ENCODE peak calls at places on chromosomes 16 and 17, in four cellular contexts. R is tibial nerve, H is body of pancreas, V is GM12865. S is an unnamed sample.

GRCh38 chr17:37821025-37821713 is 76.3 kb upstream of the HNF1B start:
- DNase-seq in H (no peak), V (no peak), R (no peak), S (peak; percentile 60)

GRCh38 chr17:78383725-78384471 is 5.4 kb downstream of the PGS1 start:
- DNase-seq in R (peak; percentile 70), H (peak; percentile 85), V (peak; percentile 95), S (peak; percentile 98)

GRCh38 chr17:66200685-66201092 is 8.8 kb upstream of the CEP112 start:
- DNase-seq in H (peak; percentile 83), V (peak; percentile 70), R (peak; percentile 55), S (peak; percentile 79)

GRCh38 chr16:14579266-14579665 is 50.8 kb downstream of the PARN start:
- DNase-seq in V (no peak), H (no peak), R (no peak), S (no peak)

GRCh38 chr17:8630802-8631553 is 453 bp upstream of the MYH10 start:
- DNase-seq in V (peak; percentile 99), H (peak; percentile 99), R (peak; percentile 92), S (peak; percentile 100)

GRCh38 chr17:3865166-3865565 is 19.1 kb upstream of the NCBP3 start:
- DNase-seq in V (no peak), R (no peak), H (peak; percentile 43), S (no peak)

GRCh38 chr16:50683689-50684374 is 2.7 kb upstream of the SNX20 start:
- DNase-seq in R (no peak), H (peak; percentile 44), V (peak; percentile 92), S (no peak)

GRCh38 chr17:41510251-41511065 is 5.0 kb upstream of the KRT13 start:
- DNase-seq in R (no peak), V (no peak), H (no peak), S (peak; percentile 56)

GRCh38 chr16:53112015-53112414 is 57.2 kb downstream of the CHD9 start:
- DNase-seq in H (no peak), R (no peak), V (no peak), S (no peak)

GRCh38 chr17:69961488-69962145 is 113.4 kb upstream of the KCNJ16 start:
- DNase-seq in R (no peak), H (peak; percentile 4), V (no peak), S (peak; percentile 3)

GRCh38 chr16:66277311-66278070 is 89.0 kb upstream of the CDH5 start:
- DNase-seq in V (no peak), R (no peak), H (no peak), S (peak; percentile 38)

GRCh38 chr17:7745748-7746470 is 28.4 kb downstream of the DNAH2 start:
- DNase-seq in H (peak; percentile 15), V (no peak), R (peak; percentile 10), S (peak; percentile 69)

GRCh38 chr17:57440522-57441269 is 184.4 kb downstream of the MSI2 start:
- DNase-seq in H (peak; percentile 69), V (peak; percentile 40), R (peak; percentile 63), S (peak; percentile 86)

GRCh38 chr16:1401061-1401757 is 13.3 kb downstream of the UNKL start:
- DNase-seq in V (no peak), R (no peak), H (no peak), S (no peak)

GRCh38 chr17:77214743-77215142 is 74.0 kb downstream of the SEC14L1 start:
- DNase-seq in V (peak; percentile 37), H (peak; percentile 32), R (no peak), S (peak; percentile 41)

GRCh38 chr16:57976331-57976796 is 5.4 kb upstream of the CNGB1 start:
- DNase-seq in R (no peak), V (no peak), H (no peak), S (peak; percentile 54)

GRCh38 chr17:40551091-40551873 is 14.0 kb downstream of the CCR7 start:
- DNase-seq in R (peak; percentile 89), H (peak; percentile 69), V (no peak), S (peak; percentile 78)

GRCh38 chr16:11401161-11402050 is 56.1 kb downstream of the RMI2 start:
- DNase-seq in H (peak; percentile 93), V (no peak), R (no peak), S (no peak)

GRCh38 chr16:53121666-53122065 is 66.9 kb downstream of the CHD9 start:
- DNase-seq in H (no peak), V (no peak), R (peak; percentile 20), S (no peak)

GRCh38 chr16:58377932-58378331 is 14.3 kb upstream of the GINS3 start:
- DNase-seq in V (no peak), R (no peak), H (no peak), S (no peak)

GRCh38 chr16:6280055-6280454 is 1052.6 kb upstream of the RBFOX1 start:
- DNase-seq in H (no peak), V (no peak), R (no peak), S (no peak)

GRCh38 chr16:48462146-48462740 is 77.0 kb upstream of the SIAH1 start:
- DNase-seq in V (no peak), H (no peak), R (no peak), S (peak; percentile 97)

GRCh38 chr16:48445782-48446533 is 60.7 kb upstream of the SIAH1 start:
- DNase-seq in H (no peak), R (no peak), V (no peak), S (no peak)

GRCh38 chr17:62017912-62018311 is 47.2 kb downstream of the MED13 start:
- DNase-seq in R (no peak), H (no peak), V (no peak), S (peak; percentile 2)

GRCh38 chr17:7440113-7440822 is 956 bp downstream of the FGF11 start:
- DNase-seq in R (no peak), V (peak; percentile 58), H (peak; percentile 73), S (peak; percentile 49)

GRCh38 chr16:49491111-49491670 is 117.6 kb downstream of the C16orf78 start:
- DNase-seq in R (no peak), V (no peak), H (no peak), S (no peak)

GRCh38 chr17:29018788-29019474 is 13.1 kb upstream of the SEZ6 start:
- DNase-seq in H (no peak), V (no peak), R (no peak), S (no peak)
- TF ChIP-seq CTCF in H (no peak), V (no peak), R (no peak), S (no peak)

DNA sequence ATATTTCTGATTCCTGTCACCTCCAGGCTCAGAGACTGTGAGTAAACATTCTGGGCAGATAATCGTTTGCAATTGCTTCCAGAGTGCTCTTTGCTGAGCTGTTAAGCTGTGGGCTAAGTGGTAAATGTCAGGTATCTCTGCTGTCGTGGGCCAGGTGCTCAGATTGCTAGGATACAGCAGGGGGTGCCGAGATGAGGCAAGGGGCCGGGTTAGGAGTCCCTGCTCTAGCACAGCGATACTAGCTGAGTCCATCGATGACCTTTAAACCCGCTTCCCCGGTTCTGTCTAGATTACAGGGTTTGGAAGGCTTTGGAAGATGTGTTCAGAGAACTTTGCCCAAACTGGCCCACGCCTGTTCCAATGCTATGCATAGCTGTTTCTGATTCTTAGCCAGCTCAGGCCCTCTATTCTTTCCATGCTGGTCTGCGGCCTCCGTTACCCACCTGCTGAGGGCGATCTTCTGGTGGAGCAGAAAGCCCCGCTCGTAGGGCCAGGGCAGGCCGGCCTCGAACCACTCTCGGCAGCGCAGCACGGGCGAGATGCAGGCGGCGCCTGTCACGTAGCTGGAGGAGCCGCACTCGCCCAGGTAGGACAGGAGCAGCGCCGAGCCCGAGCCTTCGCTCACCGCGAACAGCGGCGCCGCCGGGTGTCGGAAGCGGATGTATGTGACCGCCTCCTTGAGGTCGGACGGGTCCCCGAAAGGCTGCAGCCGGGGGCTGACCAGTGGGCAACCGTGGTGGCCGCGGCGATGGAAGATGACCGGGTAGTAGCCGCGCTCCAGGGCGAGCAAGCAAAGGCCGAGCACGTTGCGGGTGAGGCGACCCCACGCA is 979 bp downstream of the ABHD15 start:
- DNase-seq in H (peak; percentile 61), V (peak; percentile 83), R (no peak), S (peak; percentile 49)
- TF ChIP-seq CTCF in H (no peak), V (no peak), R (no peak), S (no peak)

GRCh38 chr17:29572691-29573557 is 4.4 kb downstream of the TP53I13 start:
- DNase-seq in H (peak; percentile 55), V (peak; percentile 82), R (peak; percentile 44), S (no peak)
- TF ChIP-seq CTCF in H (peak; percentile 65), V (peak; percentile 79), R (peak; percentile 75), S (peak; percentile 42)

GRCh38 chr17:16468428-16468992 is 23.5 kb downstream of the LRRC75A start:
- DNase-seq in H (no peak), R (no peak), V (no peak), S (no peak)

GRCh38 chr17:16467886-16468285 is 24.1 kb downstream of the LRRC75A start:
- DNase-seq in H (no peak), R (no peak), V (no peak), S (no peak)

GRCh38 chr17:16473286-16474011 is 18.5 kb downstream of the LRRC75A start:
- DNase-seq in V (no peak), H (no peak), R (no peak), S (no peak)

GRCh38 chr17:16472539-16472938 is 19.5 kb downstream of the LRRC75A start:
- DNase-seq in H (no peak), R (no peak), V (no peak), S (no peak)

GRCh38 chr17:16470302-16470701 is 21.7 kb downstream of the LRRC75A start:
- DNase-seq in R (no peak), V (no peak), H (peak; percentile 53), S (no peak)
- TF ChIP-seq CTCF in R (no peak), V (no peak), H (no peak), S (no peak)

GRCh38 chr16:72961115-72961832 is 86.7 kb downstream of the ZFHX3 start:
- DNase-seq in H (peak; percentile 31), V (no peak), R (no peak), S (no peak)
- TF ChIP-seq CTCF in H (peak; percentile 45), V (no peak), R (peak; percentile 8), S (peak; percentile 26)

DNA sequence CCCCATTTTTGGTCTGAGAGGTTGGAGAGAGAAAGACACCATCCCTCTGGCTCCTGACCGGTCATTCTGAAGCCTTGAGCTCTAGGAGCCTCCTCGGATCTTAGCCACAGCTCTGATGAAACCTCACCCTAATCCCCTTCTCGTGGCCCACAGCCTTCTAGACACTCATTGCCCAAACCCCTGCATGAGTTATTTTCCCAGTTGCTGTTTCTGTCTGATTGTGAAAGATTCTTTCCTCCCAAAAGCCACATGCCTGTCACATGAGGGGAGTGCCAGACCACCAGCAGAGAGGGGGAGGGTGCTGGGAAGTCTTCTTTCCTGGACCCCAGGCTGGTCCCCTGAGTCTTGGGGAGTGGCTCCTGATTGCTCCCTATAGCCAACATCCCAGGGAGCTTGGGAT is 17.6 kb upstream of the ABR start:
- DNase-seq in H (peak; percentile 67), V (peak; percentile 50), R (peak; percentile 76), S (no peak)
- TF ChIP-seq CTCF in H (no peak), V (no peak), R (no peak), S (no peak)

GRCh38 chr17:82743344-82744219 is 8.2 kb downstream of the FN3K start:
- DNase-seq in R (no peak), V (no peak), H (no peak), S (no peak)
- TF ChIP-seq CTCF in R (no peak), V (no peak), H (no peak), S (no peak)

S was measured in epithelial cell of esophagus.